ENCODE peak calls at places on chromosomes 6 and 20, in six cellular contexts. One of them, this sample, is unnamed.

GRCh38 chr6:92161953-92162352 is 1257.4 kb downstream of the EPHA7 start:
- DNase-seq in pancreas: no peak
- DNase-seq in cardiac muscle cell: no peak
- DNase-seq in Peyer's patch: no peak
- DNase-seq in NT2/D1: no peak
- DNase-seq in body of pancreas: no peak
- DNase-seq in this sample: no peak

GRCh38 chr6:55319961-55320690 is 7.1 kb upstream of the GFRAL start:
- DNase-seq in pancreas: no peak
- DNase-seq in cardiac muscle cell: no peak
- DNase-seq in Peyer's patch: no peak
- DNase-seq in NT2/D1: no peak
- DNase-seq in body of pancreas: no peak
- DNase-seq in this sample: no peak

GRCh38 chr20:18322551-18322950 is 34.2 kb downstream of the ZNF133 start:
- DNase-seq in pancreas: no peak
- DNase-seq in cardiac muscle cell: no peak
- DNase-seq in Peyer's patch: no peak
- DNase-seq in NT2/D1: no peak
- DNase-seq in body of pancreas: no peak
- DNase-seq in this sample: no peak

GRCh38 chr6:134238960-134239795 is 78.7 kb downstream of the SGK1 start:
- DNase-seq in pancreas: no peak
- DNase-seq in cardiac muscle cell: peak; percentile 25
- DNase-seq in Peyer's patch: no peak
- DNase-seq in NT2/D1: no peak
- DNase-seq in body of pancreas: peak; percentile 33
- DNase-seq in this sample: no peak

GRCh38 chr20:51196991-51197651 is 174.2 kb upstream of the KCNG1 start:
- DNase-seq in pancreas: no peak
- DNase-seq in cardiac muscle cell: no peak
- DNase-seq in Peyer's patch: no peak
- DNase-seq in NT2/D1: no peak
- DNase-seq in body of pancreas: no peak
- DNase-seq in this sample: no peak

GRCh38 chr6:22363166-22363965 is 66.5 kb upstream of the PRL start:
- DNase-seq in pancreas: no peak
- DNase-seq in cardiac muscle cell: no peak
- DNase-seq in Peyer's patch: no peak
- DNase-seq in NT2/D1: no peak
- DNase-seq in body of pancreas: no peak
- DNase-seq in this sample: no peak

GRCh38 chr20:1227121-1227582 is 1.3 kb downstream of the RAD21L1 start:
- DNase-seq in pancreas: no peak
- DNase-seq in cardiac muscle cell: no peak
- DNase-seq in Peyer's patch: no peak
- DNase-seq in NT2/D1: no peak
- DNase-seq in body of pancreas: no peak
- DNase-seq in this sample: no peak

GRCh38 chr6:43522547-43523263 is 5.8 kb downstream of the POLR1C start:
- DNase-seq in pancreas: no peak
- DNase-seq in cardiac muscle cell: no peak
- DNase-seq in Peyer's patch: no peak
- DNase-seq in NT2/D1: no peak
- DNase-seq in body of pancreas: no peak
- DNase-seq in this sample: no peak

GRCh38 chr20:4782373-4782772 is 60.7 kb downstream of the PRND start:
- DNase-seq in pancreas: no peak
- DNase-seq in cardiac muscle cell: no peak
- DNase-seq in Peyer's patch: no peak
- DNase-seq in NT2/D1: no peak
- DNase-seq in body of pancreas: peak; percentile 66
- DNase-seq in this sample: no peak

GRCh38 chr6:3902786-3903648 is 53.8 kb downstream of the FAM50B start:
- DNase-seq in pancreas: no peak
- DNase-seq in cardiac muscle cell: no peak
- DNase-seq in Peyer's patch: no peak
- DNase-seq in NT2/D1: no peak
- DNase-seq in body of pancreas: no peak
- DNase-seq in this sample: no peak

GRCh38 chr6:129615496-129615895 is 94.5 kb downstream of the ARHGAP18 start:
- DNase-seq in pancreas: no peak
- DNase-seq in cardiac muscle cell: no peak
- DNase-seq in Peyer's patch: no peak
- DNase-seq in NT2/D1: no peak
- DNase-seq in body of pancreas: no peak
- DNase-seq in this sample: no peak

GRCh38 chr6:35449287-35449881 is 2.8 kb upstream of the FANCE start:
- DNase-seq in pancreas: peak; percentile 28
- DNase-seq in cardiac muscle cell: peak; percentile 78
- DNase-seq in Peyer's patch: no peak
- DNase-seq in NT2/D1: no peak
- DNase-seq in body of pancreas: peak; percentile 36
- DNase-seq in this sample: peak; percentile 73

GRCh38 chr6:23826587-23826986 is 299.4 kb upstream of the NRSN1 start:
- DNase-seq in pancreas: no peak
- DNase-seq in cardiac muscle cell: peak; percentile 0
- DNase-seq in Peyer's patch: no peak
- DNase-seq in NT2/D1: no peak
- DNase-seq in body of pancreas: no peak
- DNase-seq in this sample: no peak

GRCh38 chr20:38156280-38156679 is 8.8 kb downstream of the TGM2 start:
- DNase-seq in pancreas: no peak
- DNase-seq in cardiac muscle cell: no peak
- DNase-seq in Peyer's patch: no peak
- DNase-seq in NT2/D1: no peak
- DNase-seq in body of pancreas: no peak
- DNase-seq in this sample: no peak

GRCh38 chr20:4814696-4815252 is 93.1 kb downstream of the PRND start:
- DNase-seq in pancreas: no peak
- DNase-seq in cardiac muscle cell: no peak
- DNase-seq in Peyer's patch: peak; percentile 89
- DNase-seq in NT2/D1: no peak
- DNase-seq in body of pancreas: no peak
- DNase-seq in this sample: peak; percentile 96

GRCh38 chr20:5044075-5044620 is 42.8 kb upstream of the SLC23A2 start:
- DNase-seq in pancreas: no peak
- DNase-seq in cardiac muscle cell: no peak
- DNase-seq in Peyer's patch: no peak
- DNase-seq in NT2/D1: no peak
- DNase-seq in body of pancreas: no peak
- DNase-seq in this sample: no peak

GRCh38 chr6:14037402-14038277 is 79.9 kb upstream of the CD83 start:
- DNase-seq in pancreas: no peak
- DNase-seq in cardiac muscle cell: peak; percentile 68
- DNase-seq in Peyer's patch: no peak
- DNase-seq in NT2/D1: no peak
- DNase-seq in body of pancreas: no peak
- DNase-seq in this sample: no peak

GRCh38 chr6:103140308-103141027 is 1719.3 kb downstream of the HACE1 start:
- DNase-seq in pancreas: no peak
- DNase-seq in cardiac muscle cell: no peak
- DNase-seq in Peyer's patch: no peak
- DNase-seq in NT2/D1: no peak
- DNase-seq in body of pancreas: no peak
- DNase-seq in this sample: no peak

GRCh38 chr20:44684047-44684965 is 30.9 kb upstream of the CCN5 start:
- DNase-seq in pancreas: no peak
- DNase-seq in cardiac muscle cell: no peak
- DNase-seq in Peyer's patch: no peak
- DNase-seq in NT2/D1: no peak
- DNase-seq in body of pancreas: no peak
- DNase-seq in this sample: no peak

GRCh38 chr6:151475653-151476523 is 17.9 kb upstream of the CCDC170 start:
- DNase-seq in pancreas: peak; percentile 38
- DNase-seq in cardiac muscle cell: peak; percentile 69
- DNase-seq in Peyer's patch: peak; percentile 69
- DNase-seq in NT2/D1: peak; percentile 25
- DNase-seq in body of pancreas: peak; percentile 59
- DNase-seq in this sample: peak; percentile 41

GRCh38 chr20:44033344-44033743 is 118.7 kb downstream of the TOX2 start:
- DNase-seq in pancreas: no peak
- DNase-seq in cardiac muscle cell: peak; percentile 47
- DNase-seq in Peyer's patch: no peak
- DNase-seq in NT2/D1: no peak
- DNase-seq in body of pancreas: no peak
- DNase-seq in this sample: no peak

GRCh38 chr20:54229566-54229965 is 21.7 kb downstream of the PFDN4 start:
- DNase-seq in pancreas: no peak
- DNase-seq in cardiac muscle cell: no peak
- DNase-seq in Peyer's patch: no peak
- DNase-seq in NT2/D1: no peak
- DNase-seq in body of pancreas: no peak
- DNase-seq in this sample: no peak

DNA sequence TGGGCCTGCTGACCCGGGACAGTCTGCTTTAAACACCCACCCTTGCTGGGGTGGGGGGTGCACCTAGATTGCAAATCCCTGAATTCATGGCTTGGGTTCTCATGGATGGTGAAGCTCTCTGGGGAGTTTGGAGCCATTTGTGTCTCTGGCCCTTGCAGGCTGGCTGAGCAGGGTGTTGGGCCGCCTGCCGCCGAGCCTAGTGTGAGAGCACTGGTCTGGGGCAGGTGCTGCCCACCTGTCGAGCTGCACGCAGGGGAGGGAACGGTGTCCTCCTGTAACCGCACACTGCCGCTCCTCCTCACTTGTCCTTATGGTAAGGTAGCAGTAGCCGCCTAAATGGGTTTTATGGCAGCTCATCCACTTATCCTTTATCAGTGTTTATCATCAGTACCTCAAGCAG is 143.9 kb downstream of the DTNBP1 start:
- DNase-seq in pancreas: no peak
- DNase-seq in cardiac muscle cell: no peak
- DNase-seq in Peyer's patch: no peak
- DNase-seq in NT2/D1: no peak
- DNase-seq in body of pancreas: no peak
- DNase-seq in this sample: no peak
- H3K36me3 ChIP-seq in pancreas: no peaks in the 10 kb centered on the region
- H3K36me3 ChIP-seq in cardiac muscle cell: peaks cover 17% of the 10 kb centered on the region
- H3K36me3 ChIP-seq in Peyer's patch: no peaks in the 10 kb centered on the region
- H3K36me3 ChIP-seq in NT2/D1: peaks cover 74% of the 10 kb centered on the region
- H3K36me3 ChIP-seq in body of pancreas: no peaks in the 10 kb centered on the region
- H3K36me3 ChIP-seq in this sample: peaks cover 41% of the 10 kb centered on the region

GRCh38 chr20:25360631-25361286 is 29.9 kb downstream of the ABHD12 start:
- DNase-seq in pancreas: no peak
- DNase-seq in cardiac muscle cell: peak; percentile 62
- DNase-seq in Peyer's patch: no peak
- DNase-seq in NT2/D1: no peak
- DNase-seq in body of pancreas: peak; percentile 81
- DNase-seq in this sample: no peak
- H3K4me1 ChIP-seq in pancreas: peaks cover 60% of the 10 kb centered on the region
- H3K4me1 ChIP-seq in cardiac muscle cell: peaks cover 15% of the 10 kb centered on the region
- H3K4me1 ChIP-seq in Peyer's patch: no peaks in the 10 kb centered on the region
- H3K4me1 ChIP-seq in NT2/D1: no peaks in the 10 kb centered on the region
- H3K4me1 ChIP-seq in body of pancreas: peaks cover 75% of the 10 kb centered on the region
- H3K4me1 ChIP-seq in this sample: no peaks in the 10 kb centered on the region

DNA sequence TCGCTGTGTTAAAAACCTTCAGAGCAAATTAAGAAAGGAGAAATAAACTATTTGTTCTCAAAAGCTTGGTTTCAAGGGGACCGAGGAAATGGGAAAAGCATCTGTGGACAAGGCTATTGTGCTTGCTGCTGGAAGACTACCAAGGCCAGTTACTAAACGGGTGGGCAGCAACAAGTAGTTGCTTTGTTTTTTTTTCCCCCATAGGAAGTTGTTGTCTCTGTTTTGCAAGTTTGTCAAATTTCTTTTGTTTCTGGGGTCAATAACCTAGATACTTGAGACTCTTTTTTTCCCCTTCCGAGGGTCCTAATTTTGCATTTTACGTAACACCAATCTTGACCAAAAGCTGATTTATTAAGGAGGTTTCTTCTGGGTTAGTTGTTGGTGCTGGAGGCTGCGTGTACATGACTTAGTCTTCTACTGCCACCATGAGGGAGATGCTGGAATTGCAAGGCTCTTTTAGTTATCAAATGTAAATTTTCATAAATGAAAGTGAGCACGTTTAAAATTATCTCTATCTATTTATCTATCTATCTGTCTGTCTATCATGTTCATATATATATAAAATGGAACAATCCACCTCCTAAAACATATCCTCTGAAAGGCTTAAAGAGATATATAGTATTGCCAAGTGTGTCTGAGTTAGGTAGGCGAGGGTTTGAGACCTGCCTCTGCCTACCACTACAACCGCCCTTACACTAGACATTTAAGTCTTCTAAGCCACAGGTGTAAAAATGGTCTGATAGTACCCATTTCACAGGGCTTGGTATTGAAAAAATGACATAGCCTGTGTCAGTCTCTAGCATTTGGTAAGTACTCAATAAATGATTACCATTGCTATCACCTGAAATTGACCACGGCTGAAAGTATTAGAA is 60.3 kb downstream of the GCLC start:
- DNase-seq in pancreas: peak; percentile 71
- DNase-seq in cardiac muscle cell: peak; percentile 84
- DNase-seq in Peyer's patch: peak; percentile 92
- DNase-seq in NT2/D1: peak; percentile 28
- DNase-seq in body of pancreas: peak; percentile 88
- DNase-seq in this sample: peak; percentile 67
- H3K36me3 ChIP-seq in pancreas: no peaks in the 10 kb centered on the region
- H3K36me3 ChIP-seq in cardiac muscle cell: no peaks in the 10 kb centered on the region
- H3K36me3 ChIP-seq in Peyer's patch: no peaks in the 10 kb centered on the region
- H3K36me3 ChIP-seq in NT2/D1: no peaks in the 10 kb centered on the region
- H3K36me3 ChIP-seq in body of pancreas: no peaks in the 10 kb centered on the region
- H3K36me3 ChIP-seq in this sample: no peaks in the 10 kb centered on the region

GRCh38 chr6:33411632-33412005 is 805 bp downstream of the PHF1 start:
- DNase-seq in pancreas: no peak
- DNase-seq in cardiac muscle cell: no peak
- DNase-seq in Peyer's patch: no peak
- DNase-seq in NT2/D1: no peak
- DNase-seq in body of pancreas: no peak
- DNase-seq in this sample: no peak
- H3K4me1 ChIP-seq in pancreas: peaks cover 18% of the 10 kb centered on the region
- H3K4me1 ChIP-seq in cardiac muscle cell: peaks cover 6% of the 10 kb centered on the region
- H3K4me1 ChIP-seq in Peyer's patch: no peaks in the 10 kb centered on the region
- H3K4me1 ChIP-seq in NT2/D1: peaks cover 2% of the 10 kb centered on the region
- H3K4me1 ChIP-seq in body of pancreas: peaks cover 40% of the 10 kb centered on the region
- H3K4me1 ChIP-seq in this sample: peaks cover 62% of the 10 kb centered on the region

GRCh38 chr20:40225596-40225995 is 463.4 kb downstream of the MAFB start:
- DNase-seq in pancreas: no peak
- DNase-seq in cardiac muscle cell: no peak
- DNase-seq in Peyer's patch: no peak
- DNase-seq in NT2/D1: no peak
- DNase-seq in body of pancreas: no peak
- DNase-seq in this sample: no peak
- H3K36me3 ChIP-seq in pancreas: no peaks in the 10 kb centered on the region
- H3K36me3 ChIP-seq in cardiac muscle cell: no peaks in the 10 kb centered on the region
- H3K36me3 ChIP-seq in Peyer's patch: no peaks in the 10 kb centered on the region
- H3K36me3 ChIP-seq in NT2/D1: no peaks in the 10 kb centered on the region
- H3K36me3 ChIP-seq in body of pancreas: no peaks in the 10 kb centered on the region
- H3K36me3 ChIP-seq in this sample: no peaks in the 10 kb centered on the region

DNA sequence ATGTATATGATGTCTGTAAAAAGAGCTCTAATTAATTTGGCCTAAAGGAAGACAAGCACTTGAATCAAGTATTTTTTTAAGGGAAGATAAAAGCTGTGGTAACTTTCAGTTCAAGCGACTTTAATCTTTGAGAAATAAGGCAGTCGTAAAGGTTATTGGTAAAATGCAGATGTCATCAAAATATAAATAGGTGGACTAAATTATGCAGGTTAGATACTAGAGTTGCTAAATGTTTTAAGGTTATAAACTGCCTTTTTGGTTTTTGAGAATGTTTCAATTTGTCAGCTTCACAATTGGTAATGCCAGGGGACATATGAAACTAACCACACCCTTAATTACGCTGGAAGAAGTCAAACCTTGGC is 159.5 kb upstream of the OLIG3 start:
- DNase-seq in pancreas: no peak
- DNase-seq in cardiac muscle cell: no peak
- DNase-seq in Peyer's patch: no peak
- DNase-seq in NT2/D1: no peak
- DNase-seq in body of pancreas: no peak
- DNase-seq in this sample: no peak
- H3K4me1 ChIP-seq in pancreas: peaks cover 12% of the 10 kb centered on the region
- H3K4me1 ChIP-seq in cardiac muscle cell: peaks cover 19% of the 10 kb centered on the region
- H3K4me1 ChIP-seq in Peyer's patch: peaks cover 10% of the 10 kb centered on the region
- H3K4me1 ChIP-seq in NT2/D1: no peaks in the 10 kb centered on the region
- H3K4me1 ChIP-seq in body of pancreas: peaks cover 31% of the 10 kb centered on the region
- H3K4me1 ChIP-seq in this sample: no peaks in the 10 kb centered on the region